ENCODE peak calls at places on chromosomes 5 and 9, in four cellular contexts. R is fibroblast of pulmonary artery, W is lower lobe of right lung, F is RWPE1. X is an unnamed sample.

GRCh38 chr9:134546231-134546731 is 95.3 kb upstream of the COL5A1 start:
- DNase-seq in R (peak), W (no peak), F (no peak), X (no peak)

GRCh38 chr5:24547127-24547526 is 97.7 kb downstream of the CDH10 start:
- DNase-seq in R (no peak), W (no peak), F (no peak), X (no peak)

GRCh38 chr5:38535281-38535750 is 21.1 kb downstream of the LIFR start:
- DNase-seq in R (peak), W (no peak), F (no peak), X (no peak)

GRCh38 chr9:113755433-113755832 is 120.7 kb upstream of the ZNF618 start:
- DNase-seq in R (no peak), W (no peak), F (no peak), X (no peak)

GRCh38 chr5:1312206-1312605 is 17.3 kb upstream of the TERT start:
- DNase-seq in R (no peak), W (peak), F (no peak), X (peak)

GRCh38 chr5:26482076-26482816 is 556.1 kb downstream of the CDH9 start:
- DNase-seq in R (no peak), W (no peak), F (no peak), X (no peak)

GRCh38 chr9:9612270-9612669 is 1000.5 kb downstream of the PTPRD start:
- DNase-seq in R (no peak), W (no peak), F (no peak), X (no peak)

GRCh38 chr5:157611571-157612067 is 36.0 kb upstream of the ADAM19 start:
- DNase-seq in R (no peak), W (no peak), F (no peak), X (no peak)

GRCh38 chr9:108296056-108296455 is 559.7 kb downstream of the ACTL7B start:
- DNase-seq in R (peak), W (no peak), F (peak), X (no peak)

GRCh38 chr5:58496488-58496887 is 5.3 kb downstream of the GAPT start:
- DNase-seq in R (no peak), W (no peak), F (no peak), X (no peak)

GRCh38 chr5:41748631-41749030 is 121.6 kb downstream of the OXCT1 start:
- DNase-seq in R (peak), W (no peak), F (no peak), X (no peak)

GRCh38 chr5:116881921-116882531 is 307.4 kb upstream of the SEMA6A start:
- DNase-seq in R (no peak), W (no peak), F (no peak), X (no peak)

GRCh38 chr9:114287001-114287762 is 35.7 kb upstream of the ORM1 start:
- DNase-seq in R (no peak), W (peak), F (no peak), X (peak)

GRCh38 chr5:107633171-107633901 is 37.4 kb downstream of the EFNA5 start:
- DNase-seq in R (peak), W (no peak), F (no peak), X (no peak)

GRCh38 chr9:81546498-81546897 is 142.8 kb downstream of the TLE1 start:
- DNase-seq in R (no peak), W (no peak), F (no peak), X (no peak)

GRCh38 chr9:123419091-123419490 is 63.1 kb downstream of the CRB2 start:
- DNase-seq in R (no peak), W (no peak), F (no peak), X (no peak)

GRCh38 chr9:136521541-136521940 is 24.3 kb downstream of the NOTCH1 start:
- DNase-seq in R (no peak), W (peak), F (no peak), X (no peak)

GRCh38 chr9:133355881-133356357 is 368 bp downstream of the SURF1 start:
- DNase-seq in R (no peak), W (no peak), F (no peak), X (no peak)

GRCh38 chr9:92180669-92181181 is 65.5 kb upstream of the SPTLC1 start:
- DNase-seq in R (peak), W (no peak), F (no peak), X (peak)

GRCh38 chr5:180313677-180314076 is 21.8 kb upstream of the MAPK9 start:
- DNase-seq in R (no peak), W (peak), F (peak), X (no peak)

GRCh38 chr5:75054110-75054930 is 2.0 kb upstream of the GCNT4 start:
- DNase-seq in R (peak), W (peak), F (no peak), X (no peak)

GRCh38 chr5:180047667-180048066 is 23.9 kb downstream of the RNF130 start:
- DNase-seq in R (peak), W (peak), F (no peak), X (no peak)

DNA sequence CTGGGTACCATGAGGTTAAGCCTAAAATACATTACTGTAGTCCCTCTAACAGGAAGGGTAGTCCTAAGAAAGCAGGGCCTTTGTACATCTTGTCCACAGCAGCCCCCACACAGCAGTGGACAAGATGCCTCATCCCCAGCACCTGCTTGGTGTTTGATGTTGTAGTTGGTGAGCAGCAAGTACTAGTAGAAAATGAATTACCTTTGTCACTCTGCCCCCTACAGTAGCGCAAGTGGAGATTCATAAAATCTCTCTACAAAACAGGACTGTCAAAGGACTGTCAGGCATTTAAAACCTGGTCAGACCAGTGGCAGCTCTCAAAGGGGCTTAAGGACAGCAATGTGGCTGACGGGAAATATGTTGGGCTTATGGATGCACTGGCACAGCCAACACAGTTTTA is 122.5 kb downstream of the TMEM174 start:
- DNase-seq in R (no peak), W (no peak), F (no peak), X (no peak)
- TF ChIP-seq CTCF in R (no peak), W (peak), F (no peak), X (peak)

GRCh38 chr9:70406446-70406862 is 8.0 kb downstream of the KLF9 start:
- DNase-seq in R (peak), W (no peak), F (no peak), X (no peak)
- TF ChIP-seq CTCF in R (no peak), W (no peak), F (no peak), X (no peak)

GRCh38 chr5:71586941-71587708 is at the start of gene MCCC2:
- DNase-seq in R (peak), W (peak), F (peak), X (peak)

GRCh38 chr5:71586052-71586940 is 844 bp upstream of the MCCC2 start:
- DNase-seq in R (peak), W (no peak), F (no peak), X (peak)

GRCh38 chr5:71589903-71590302 is 2.8 kb downstream of the MCCC2 start:
- DNase-seq in R (no peak), W (no peak), F (no peak), X (no peak)

GRCh38 chr5:71588533-71588885 is 1.4 kb downstream of the MCCC2 start:
- DNase-seq in R (no peak), W (no peak), F (no peak), X (no peak)

GRCh38 chr5:71587709-71588532 is 781 bp downstream of the MCCC2 start:
- DNase-seq in R (peak), W (no peak), F (no peak), X (peak)
- TF ChIP-seq CTCF in R (no peak), W (no peak), F (no peak), X (no peak)

DNA sequence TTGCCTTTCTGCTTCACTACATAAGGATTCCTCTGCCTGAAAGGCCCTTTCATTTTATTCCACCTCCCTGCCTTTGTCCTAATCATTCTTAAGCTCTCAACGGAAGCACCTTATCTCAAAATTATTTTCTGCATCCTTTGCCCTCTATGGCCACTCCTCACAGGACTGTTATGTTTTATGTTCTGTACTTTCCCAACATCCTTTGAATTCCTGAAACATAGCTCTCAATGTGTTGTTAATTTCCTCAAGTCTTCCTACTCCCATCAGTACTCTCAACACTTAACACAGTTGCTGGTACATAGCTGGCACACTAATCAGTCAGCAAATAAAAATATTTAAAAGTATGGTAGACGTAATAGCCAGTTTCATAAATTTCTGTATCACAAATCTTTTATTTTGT is 193.0 kb downstream of the RFX3 start:
- DNase-seq in R (peak), W (no peak), F (no peak), X (no peak)
- TF ChIP-seq CTCF in R (no peak), W (no peak), F (no peak), X (no peak)

DNA sequence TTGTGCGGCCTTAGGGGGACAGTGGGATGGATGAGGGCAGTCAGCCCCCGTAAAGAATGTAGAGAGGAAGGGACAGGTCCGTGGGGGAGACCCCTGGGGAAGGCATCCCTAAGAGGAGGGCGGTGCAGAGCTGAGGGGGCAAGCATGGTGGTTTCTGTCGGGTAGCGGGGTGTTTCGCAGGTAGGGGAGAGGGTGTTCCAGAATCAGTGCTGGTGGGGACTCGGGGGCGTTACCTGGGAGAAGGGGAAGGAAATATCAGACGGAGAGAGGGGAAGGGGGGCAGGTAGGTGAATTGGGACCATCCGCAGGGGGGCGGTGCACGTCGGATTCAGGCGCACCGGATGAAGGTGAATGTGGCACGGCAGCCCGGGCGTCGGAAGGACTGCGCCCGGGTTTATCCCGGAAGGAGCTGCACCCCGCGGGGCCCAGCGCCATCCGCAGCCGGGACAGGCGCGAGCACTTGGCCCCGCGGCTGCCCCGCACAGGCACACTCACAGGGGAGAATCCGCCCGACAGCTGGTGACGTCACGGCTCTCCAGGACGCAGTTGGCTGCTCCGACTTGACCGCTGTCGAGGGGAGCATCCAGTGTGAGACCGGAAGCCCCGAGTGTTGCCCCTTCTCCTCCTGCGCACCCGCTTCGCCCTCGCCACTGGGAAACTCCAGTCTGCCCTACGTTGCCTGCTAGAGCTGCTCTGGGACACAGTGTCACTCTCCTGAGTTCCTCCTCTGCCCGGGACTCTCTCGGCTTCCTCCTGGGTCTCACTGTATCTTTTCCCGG is 1.3 kb downstream of the CD72 start:
- DNase-seq in R (peak), W (peak), F (peak), X (no peak)
- TF ChIP-seq CTCF in R (no peak), W (no peak), F (no peak), X (no peak)

GRCh38 chr9:69377291-69377690 is 52.3 kb downstream of the ENTREP1 start:
- DNase-seq in R (no peak), W (no peak), F (no peak), X (no peak)

GRCh38 chr9:69380811-69381210 is 55.8 kb downstream of the ENTREP1 start:
- DNase-seq in R (peak), W (no peak), F (no peak), X (no peak)

GRCh38 chr9:69379250-69379982 is 54.4 kb downstream of the ENTREP1 start:
- DNase-seq in R (peak), W (no peak), F (peak), X (no peak)

GRCh38 chr9:69380301-69380700 is 55.3 kb downstream of the ENTREP1 start:
- DNase-seq in R (no peak), W (no peak), F (no peak), X (no peak)

DNA sequence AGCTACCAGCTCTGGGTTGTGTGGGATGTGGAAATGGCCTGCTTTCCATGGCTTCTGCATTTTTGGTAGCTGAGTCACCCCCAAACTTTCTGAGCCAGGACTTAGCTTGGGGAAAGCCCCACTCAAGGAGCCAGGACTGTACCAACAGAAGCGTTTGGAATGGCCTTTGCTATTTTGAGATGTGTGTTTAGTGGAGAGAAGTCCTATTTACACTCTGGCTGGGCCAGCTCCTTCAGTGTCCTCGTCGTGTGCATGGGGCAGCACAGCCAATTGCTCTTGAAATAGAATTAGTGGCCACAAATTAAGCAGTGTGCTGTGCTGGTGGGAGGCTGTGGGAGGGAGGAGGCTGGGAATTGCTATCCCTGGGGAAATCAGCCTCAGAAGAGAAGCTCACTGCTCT is 51.6 kb downstream of the ENTREP1 start:
- DNase-seq in R (peak), W (peak), F (peak), X (no peak)
- TF ChIP-seq CTCF in R (no peak), W (no peak), F (no peak), X (no peak)